ENCODE peak calls at places on chromosome 16, in eight cellular contexts. E is prostate gland, S is SK-N-SH, X is stomach, Q is H1, P is GM23338, G is sigmoid colon, N is HepG2. J is an unnamed sample. For H3K4me1, the result is how much of the 10 kb centered on the place peaks cover.

GRCh38 chr16:35741546-35741945 is 2282.1 kb downstream of the TP53TG3F start:
- DNase-seq in P (no peak), X (no peak), E (no peak), G (no peak), Q (no peak), S (no peak), N (no peak), J (no peak)

GRCh38 chr16:86387461-86388440 is 122.6 kb upstream of the FOXF1 start:
- DNase-seq in G (no peak), P (no peak), X (no peak), E (no peak), N (no peak), Q (no peak), S (no peak), J (no peak)

GRCh38 chr16:12340151-12340733 is 363.7 kb downstream of the SNX29 start:
- DNase-seq in X (peak), N (peak), S (no peak), P (peak), G (no peak), Q (no peak), E (peak), J (no peak)

GRCh38 chr16:58249388-58249779 is 45.4 kb downstream of the PRSS54 start:
- DNase-seq in E (no peak), Q (no peak), G (no peak), S (no peak), P (no peak), X (no peak), N (no peak), J (no peak)

GRCh38 chr16:13909872-13910303 is 10.1 kb upstream of the ERCC4 start:
- DNase-seq in X (peak), E (peak), N (peak), S (no peak), G (peak), Q (no peak), P (no peak), J (no peak)

GRCh38 chr16:65572156-65572555 is 450.3 kb upstream of the CDH11 start:
- DNase-seq in S (no peak), Q (no peak), E (no peak), P (no peak), N (no peak), G (no peak), X (no peak), J (no peak)

GRCh38 chr16:48720266-48720665 is 110.3 kb upstream of the N4BP1 start:
- DNase-seq in X (no peak), E (no peak), N (peak), Q (peak), S (no peak), P (peak), G (no peak), J (no peak)

GRCh38 chr16:70157477-70158260 is 15.9 kb upstream of the CLEC18C start:
- DNase-seq in X (no peak), P (no peak), N (peak), G (no peak), E (peak), Q (no peak), S (peak), J (peak)

GRCh38 chr16:16982614-16983013 is 488.1 kb downstream of the XYLT1 start:
- DNase-seq in S (no peak), Q (no peak), N (no peak), E (no peak), X (no peak), G (no peak), P (no peak), J (no peak)

GRCh38 chr16:19463468-19464315 is 46.0 kb downstream of the TMC5 start:
- DNase-seq in E (no peak), X (peak), P (no peak), G (no peak), N (no peak), Q (no peak), S (no peak), J (no peak)

GRCh38 chr16:4345439-4346204 is 5.5 kb downstream of the PAM16 start:
- DNase-seq in E (no peak), G (no peak), Q (no peak), N (peak), P (no peak), S (no peak), X (no peak), J (peak)

GRCh38 chr16:74556375-74556922 is 50.5 kb downstream of the GLG1 start:
- DNase-seq in N (no peak), S (no peak), G (no peak), E (no peak), Q (no peak), P (no peak), X (no peak), J (no peak)

GRCh38 chr16:8756755-8757154 is 40.7 kb downstream of the TMEM186 start:
- DNase-seq in G (no peak), N (no peak), X (no peak), Q (no peak), E (no peak), S (no peak), P (no peak), J (peak)

GRCh38 chr16:66621973-66622372 is 17.5 kb downstream of the CMTM3 start:
- DNase-seq in P (no peak), Q (no peak), G (no peak), S (no peak), X (no peak), N (no peak), E (no peak), J (peak)

GRCh38 chr16:79932564-79932963 is 332.0 kb upstream of the MAF start:
- DNase-seq in S (no peak), Q (no peak), G (no peak), N (no peak), X (no peak), P (no peak), E (no peak), J (no peak)

GRCh38 chr16:16073884-16074781 is 124.7 kb downstream of the ABCC1 start:
- DNase-seq in N (peak), G (no peak), Q (peak), E (no peak), X (peak), S (no peak), P (peak), J (no peak)

GRCh38 chr16:86671486-86672214 is 93.3 kb downstream of the FOXL1 start:
- DNase-seq in N (no peak), P (no peak), G (no peak), S (no peak), X (no peak), Q (no peak), E (no peak), J (no peak)

GRCh38 chr16:17273142-17273561 is 197.6 kb downstream of the XYLT1 start:
- DNase-seq in Q (no peak), G (no peak), N (peak), S (no peak), P (no peak), X (no peak), E (no peak), J (no peak)

GRCh38 chr16:88764913-88765349 is 20.1 kb downstream of the PIEZO1 start:
- DNase-seq in Q (no peak), E (peak), N (no peak), X (no peak), S (no peak), G (no peak), P (peak), J (no peak)

DNA sequence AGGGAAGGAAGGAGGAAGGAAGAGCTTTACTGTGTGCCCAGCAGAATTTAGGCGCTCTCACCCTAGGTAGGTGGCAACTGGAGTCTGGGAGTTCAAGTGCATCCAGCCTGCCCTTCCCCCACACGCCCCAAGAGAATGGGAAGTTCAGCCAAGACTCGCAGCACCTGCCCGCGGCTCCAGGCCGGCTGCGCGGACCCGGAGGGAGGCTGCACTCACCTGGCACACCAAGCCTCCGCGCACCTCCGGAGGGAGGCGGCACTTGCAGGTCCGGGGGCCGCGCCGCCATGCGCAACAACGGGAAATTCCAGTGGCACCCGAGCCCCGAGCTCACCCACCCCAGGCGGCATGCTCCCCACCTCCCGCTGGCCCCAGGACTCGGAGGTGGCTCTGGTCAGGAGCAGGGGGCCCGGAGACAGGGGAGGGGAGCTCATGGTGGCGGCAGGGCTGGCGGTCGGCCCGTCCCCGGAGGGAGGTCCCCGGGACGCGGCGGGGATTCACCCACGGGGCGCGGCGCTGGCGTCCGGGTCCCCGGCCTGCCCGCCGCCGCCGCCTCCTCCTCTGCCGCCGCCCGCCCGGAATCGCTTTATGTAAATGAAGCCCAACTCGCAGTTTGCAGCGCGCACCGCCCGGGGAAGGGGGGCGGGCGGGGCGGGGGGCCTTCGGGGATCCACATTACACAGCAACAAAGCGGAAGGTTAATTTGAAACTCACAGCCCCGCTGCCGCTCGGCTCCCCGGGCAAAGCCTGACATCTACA is at the start of gene ZFHX3:
- DNase-seq in X (peak), S (peak), G (peak), N (peak), E (peak), P (peak), Q (no peak), J (peak)
- H3K4me1 ChIP-seq in X (under half), S (half or more), G (under half), N (half or more), E (under half), P (half or more), Q (under half), J (under half)

DNA sequence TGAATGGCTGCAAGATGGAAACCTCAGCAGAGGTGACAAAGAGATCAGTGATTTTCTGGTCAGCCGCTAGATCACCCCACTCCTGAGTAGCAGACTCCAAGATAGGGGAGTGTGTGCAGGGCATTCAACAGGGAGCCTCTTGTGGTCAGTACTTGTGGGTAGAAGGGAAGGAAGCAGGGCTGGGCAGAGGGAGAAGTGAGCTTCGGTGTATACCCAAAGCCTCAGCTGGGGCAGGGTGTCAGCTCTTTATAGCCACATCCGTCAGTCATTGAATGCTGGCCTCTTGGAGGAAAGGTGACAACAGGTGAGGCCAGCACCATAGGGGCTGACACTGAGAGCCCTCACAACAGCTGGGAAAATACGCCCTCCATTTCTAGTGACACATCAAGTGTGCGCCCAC is 2.2 kb upstream of the SLC12A3 start:
- DNase-seq in N (no peak), G (no peak), Q (no peak), E (no peak), X (no peak), S (no peak), P (no peak), J (no peak)
- TF ChIP-seq POLR2AphosphoS5 in N (no peak), G (no peak), Q (no peak), E (no peak), X (no peak), S (no peak), P (no peak), J (peak)

GRCh38 chr16:2205104-2205966 is at the start of gene MLST8:
- DNase-seq in N (peak), X (peak), P (peak), Q (no peak), E (peak), G (peak), S (peak), J (peak)
- TF ChIP-seq CTCF in N (peak), X (peak), P (no peak), Q (no peak), E (no peak), G (no peak), S (peak), J (peak)

GRCh38 chr16:567362-568256 is 804 bp downstream of the NHLRC4 start:
- DNase-seq in Q (no peak), P (no peak), X (no peak), S (no peak), E (no peak), N (no peak), G (no peak), J (no peak)
- H3K4me1 ChIP-seq in Q (under half), P (under half), X (half or more), S (half or more), E (under half), N (half or more), G (under half), J (half or more)

GRCh38 chr16:3087243-3087791 is 11.8 kb downstream of the ZSCAN10 start:
- DNase-seq in Q (no peak), X (no peak), G (no peak), S (no peak), E (no peak), P (peak), N (no peak), J (peak)
- TF ChIP-seq POLR2AphosphoS5 in Q (no peak), X (no peak), G (no peak), S (no peak), E (no peak), P (peak), N (no peak), J (peak)

GRCh38 chr16:64051826-64052225 is 1070.0 kb downstream of the CDH11 start:
- DNase-seq in N (peak), P (peak), X (no peak), E (no peak), S (no peak), G (no peak), Q (no peak), J (no peak)
- TF ChIP-seq CTCF in N (peak), P (peak), X (no peak), E (no peak), S (peak), G (no peak), Q (peak), J (no peak)

GRCh38 chr16:85358704-85359146 is 246.5 kb upstream of the CIBAR2 start:
- DNase-seq in P (no peak), G (no peak), N (no peak), S (no peak), E (no peak), Q (no peak), X (no peak), J (no peak)
- H3K4me1 ChIP-seq in P (under half), G (under half), N (under half), S (half or more), E (under half), Q (under half), X (half or more), J (under half)

GRCh38 chr16:2829501-2830354 is at the start of gene ZG16B:
- DNase-seq in S (peak), N (peak), E (peak), X (peak), P (no peak), G (no peak), Q (no peak), J (peak)
- TF ChIP-seq POLR2AphosphoS5 in S (no peak), N (no peak), E (peak), X (peak), P (no peak), G (no peak), Q (no peak), J (peak)

DNA sequence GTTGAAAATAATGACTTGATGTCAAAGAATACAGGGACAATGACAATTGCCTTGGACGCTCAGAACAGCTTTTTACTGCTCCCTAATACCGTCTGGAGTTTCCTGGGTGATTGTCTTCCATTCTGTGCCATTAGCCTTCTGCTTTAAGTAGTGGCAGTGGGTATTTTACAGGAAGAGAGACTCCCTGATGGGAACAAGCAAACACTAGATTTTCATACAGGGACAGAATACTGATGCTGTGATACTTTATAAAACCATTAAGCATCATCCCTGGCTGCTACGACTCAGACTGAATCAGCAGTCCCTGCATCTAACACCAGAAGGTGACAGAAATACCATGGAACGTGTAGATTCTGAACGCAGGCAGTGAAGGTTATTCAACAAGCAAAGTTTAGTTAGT is 635.4 kb upstream of the GOT2 start:
- DNase-seq in E (no peak), S (no peak), P (no peak), G (no peak), X (no peak), Q (no peak), N (no peak), J (no peak)
- TF ChIP-seq CTCF in E (no peak), S (no peak), P (no peak), G (no peak), X (no peak), Q (no peak), N (no peak), J (no peak)

DNA sequence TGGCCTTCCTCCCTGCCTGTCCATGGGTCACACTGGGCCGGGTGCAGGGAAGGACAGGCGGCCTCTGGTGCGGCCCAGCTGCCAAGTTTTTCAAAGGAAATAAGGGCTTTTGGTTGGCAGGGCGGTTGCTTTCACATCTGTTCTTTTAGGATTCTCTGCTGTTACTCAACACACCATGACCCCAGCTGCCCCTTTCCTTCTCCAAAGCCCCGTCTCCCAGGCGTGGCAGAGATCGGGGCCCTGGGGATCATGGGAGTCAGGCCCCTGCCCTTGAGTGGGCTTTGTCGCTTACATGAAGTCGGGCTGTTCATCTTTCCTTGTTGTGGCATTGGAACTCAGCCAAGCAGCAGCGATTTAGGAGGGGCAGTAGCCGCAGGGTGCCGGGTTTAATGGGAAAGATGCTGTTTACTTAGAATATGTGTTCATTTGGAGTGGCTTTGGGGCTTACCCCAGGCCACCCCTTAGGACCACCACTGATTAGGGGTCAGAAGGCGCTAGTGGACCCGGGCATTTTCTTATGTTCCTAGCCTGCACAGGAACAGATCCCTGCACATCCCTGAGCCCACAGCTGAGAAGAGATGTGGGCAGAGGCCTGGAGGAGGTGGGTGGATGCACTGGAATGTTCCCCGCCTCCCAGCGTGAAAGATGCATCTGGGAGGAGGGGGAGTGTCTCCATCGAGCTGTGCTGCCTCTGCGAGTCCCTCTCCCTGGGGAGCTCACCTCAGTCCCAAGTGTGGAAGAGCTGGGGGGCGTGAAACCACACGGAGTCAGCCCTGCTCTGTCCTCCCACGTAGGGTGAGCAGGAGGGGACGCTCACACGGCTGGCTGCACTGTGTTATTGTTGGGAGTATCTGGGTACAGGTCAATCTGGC is 6.8 kb upstream of the ADCY7 start:
- DNase-seq in E (no peak), G (peak), N (no peak), P (no peak), S (peak), Q (no peak), X (peak), J (peak)
- H3K4me1 ChIP-seq in E (under half), G (under half), N (half or more), P (under half), S (under half), Q (under half), X (under half), J (under half)